ENCODE peak calls at places on chromosomes 11 and 22, in eight cellular contexts. F, M, R, I, S, B, C and L are unnamed samples.

GRCh38 chr22:28594784-28595324 is 84.8 kb downstream of the TTC28 start:
- DNase-seq in R (no peak), M (peak; percentile 74), S (no peak), C (no peak), B (no peak), I (peak; percentile 35), F (no peak), L (no peak)

GRCh38 chr11:116832350-116833290 is 2.9 kb downstream of the APOC3 start:
- DNase-seq in M (no peak), C (no peak), R (no peak), S (peak; percentile 62), I (no peak), B (no peak), F (no peak), L (no peak)

GRCh38 chr11:38305682-38306081 is 1707.6 kb upstream of the RAG2 start:
- DNase-seq in M (no peak), R (no peak), B (no peak), F (no peak), C (no peak), I (no peak), S (no peak), L (no peak)

GRCh38 chr11:124446926-124447325 is 1.4 kb upstream of the OR8B8 start:
- DNase-seq in M (no peak), B (no peak), R (no peak), F (no peak), C (no peak), I (no peak), S (no peak), L (no peak)

GRCh38 chr11:129614256-129614944 is 201.2 kb upstream of the TMEM45B start:
- DNase-seq in I (no peak), M (no peak), B (no peak), F (no peak), C (no peak), S (no peak), R (no peak), L (no peak)

GRCh38 chr11:108870373-108871020 is 205.6 kb downstream of the DDX10 start:
- DNase-seq in S (no peak), M (no peak), C (no peak), R (no peak), B (no peak), I (no peak), F (no peak), L (no peak)

GRCh38 chr22:31334329-31334728 is 11.8 kb downstream of the PATZ1 start:
- DNase-seq in M (no peak), B (no peak), S (no peak), F (no peak), I (no peak), R (no peak), C (no peak), L (no peak)

GRCh38 chr11:117716652-117717440 is 80.2 kb downstream of the DSCAML1 start:
- DNase-seq in S (peak; percentile 24), I (no peak), M (no peak), C (no peak), F (no peak), R (no peak), B (no peak), L (no peak)

GRCh38 chr11:69975822-69976221 is 102.3 kb upstream of the ANO1 start:
- DNase-seq in S (no peak), I (no peak), M (no peak), F (no peak), B (no peak), R (no peak), C (no peak), L (no peak)
- H3K27me3 ChIP-seq in S (no peaks in the 10 kb centered on the region), I (no peaks in the 10 kb centered on the region), M (no peaks in the 10 kb centered on the region), F (no peaks in the 10 kb centered on the region), B (no peaks in the 10 kb centered on the region), R (no peaks in the 10 kb centered on the region), C (no peaks in the 10 kb centered on the region), L (no peaks in the 10 kb centered on the region)

DNA sequence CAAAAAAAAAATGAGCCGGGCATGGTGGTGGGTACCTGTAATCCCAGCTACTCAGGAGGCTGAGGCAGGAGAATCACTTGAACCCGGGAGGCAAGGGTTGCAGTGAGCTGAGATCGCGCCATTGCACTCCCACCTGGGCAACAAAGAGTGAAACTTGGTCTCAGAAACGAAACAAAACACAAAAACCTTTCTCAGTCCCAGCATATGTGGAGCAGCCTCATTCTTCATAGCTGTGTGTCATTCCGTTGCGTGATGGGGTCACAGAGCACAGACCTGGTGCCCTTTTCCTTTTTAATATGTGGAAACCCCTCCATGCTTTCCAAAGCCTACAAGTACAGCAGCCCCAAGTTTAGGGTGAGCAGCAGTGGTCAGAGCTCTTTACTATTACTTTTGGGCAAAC is 13.7 kb downstream of the PEX26 start:
- DNase-seq in B (no peak), I (no peak), R (no peak), M (no peak), F (no peak), S (no peak), C (no peak), L (no peak)
- H3K36me3 ChIP-seq in B (peaks cover 10% of the 10 kb centered on the region), I (peaks cover 15% of the 10 kb centered on the region), R (no peaks in the 10 kb centered on the region), M (no peaks in the 10 kb centered on the region), F (peaks cover 36% of the 10 kb centered on the region), S (peaks cover 30% of the 10 kb centered on the region), C (peaks cover 28% of the 10 kb centered on the region), L (peaks cover 35% of the 10 kb centered on the region)

GRCh38 chr11:131859811-131860210 is 489.4 kb downstream of the NTM start:
- DNase-seq in C (no peak), I (no peak), R (no peak), S (no peak), M (no peak), F (no peak), B (no peak), L (no peak)
- H3K27me3 ChIP-seq in C (no peaks in the 10 kb centered on the region), I (no peaks in the 10 kb centered on the region), R (no peaks in the 10 kb centered on the region), S (peaks cover 5% of the 10 kb centered on the region), M (no peaks in the 10 kb centered on the region), F (no peaks in the 10 kb centered on the region), B (no peaks in the 10 kb centered on the region), L (peaks cover 15% of the 10 kb centered on the region)

DNA sequence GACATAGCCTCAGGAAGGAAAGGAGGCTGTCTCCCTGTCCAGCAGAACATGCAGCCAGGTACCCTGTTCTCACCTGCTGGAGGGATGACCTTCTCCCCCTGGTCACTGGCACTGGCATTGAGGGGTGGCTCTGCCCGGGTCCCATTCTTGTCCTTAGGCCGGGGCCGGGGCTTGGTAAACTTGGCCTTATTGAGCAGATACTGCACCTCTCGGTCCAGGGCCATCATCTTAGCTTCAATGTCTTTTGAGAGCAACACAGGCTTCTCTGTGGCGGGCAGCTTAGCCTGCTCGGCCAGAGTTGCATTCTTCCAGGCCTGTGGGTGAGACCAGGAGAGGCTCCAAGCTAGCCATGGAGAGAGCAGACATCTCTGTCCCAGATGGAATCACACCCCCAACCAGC is 10.5 kb downstream of the HYOU1 start:
- DNase-seq in C (no peak), S (no peak), I (no peak), M (no peak), F (no peak), R (no peak), B (no peak), L (no peak)
- H3K36me3 ChIP-seq in C (peaks cover 37% of the 10 kb centered on the region), S (peaks cover 64% of the 10 kb centered on the region), I (peaks cover 43% of the 10 kb centered on the region), M (no peaks in the 10 kb centered on the region), F (peaks cover 74% of the 10 kb centered on the region), R (peaks cover 18% of the 10 kb centered on the region), B (peaks cover 37% of the 10 kb centered on the region), L (peaks cover 70% of the 10 kb centered on the region)

GRCh38 chr11:3200388-3201111 is 18.1 kb downstream of the MRGPRG start:
- DNase-seq in F (no peak), M (no peak), C (no peak), I (no peak), S (peak; percentile 45), B (no peak), R (no peak), L (no peak)
- H3K27me3 ChIP-seq in F (no peaks in the 10 kb centered on the region), M (peaks cover 44% of the 10 kb centered on the region), C (no peaks in the 10 kb centered on the region), I (peaks cover 22% of the 10 kb centered on the region), S (peaks cover 91% of the 10 kb centered on the region), B (no peaks in the 10 kb centered on the region), R (peaks cover 17% of the 10 kb centered on the region), L (peaks cover 41% of the 10 kb centered on the region)

GRCh38 chr11:71483689-71484088 is 30.7 kb downstream of the NADSYN1 start:
- DNase-seq in M (no peak), F (no peak), B (no peak), S (peak; percentile 17), C (no peak), R (no peak), I (no peak), L (peak; percentile 13)
- H3K36me3 ChIP-seq in M (no peaks in the 10 kb centered on the region), F (peaks cover 99% of the 10 kb centered on the region), B (no peaks in the 10 kb centered on the region), S (peaks cover 81% of the 10 kb centered on the region), C (peaks cover 39% of the 10 kb centered on the region), R (no peaks in the 10 kb centered on the region), I (peaks cover 10% of the 10 kb centered on the region), L (peaks cover 9% of the 10 kb centered on the region)

DNA sequence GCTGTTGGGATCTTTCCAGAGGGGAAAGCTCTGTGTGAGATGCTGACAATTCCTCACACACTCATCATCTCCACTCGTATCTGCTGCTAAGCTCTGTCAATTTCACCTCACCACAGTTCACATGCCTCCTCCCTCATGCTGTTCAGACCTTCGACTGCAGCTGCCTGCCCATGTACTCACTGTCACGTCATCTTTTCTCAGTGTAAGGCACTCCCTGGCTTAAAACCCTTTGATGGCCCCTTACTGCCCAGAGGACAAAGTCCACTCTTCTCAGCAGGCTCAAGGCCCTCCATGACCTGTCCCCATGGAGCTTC is 12.4 kb downstream of the USH1C start:
- DNase-seq in C (no peak), R (peak; percentile 30), I (no peak), S (no peak), F (no peak), M (no peak), B (no peak), L (no peak)
- H3K27me3 ChIP-seq in C (no peaks in the 10 kb centered on the region), R (no peaks in the 10 kb centered on the region), I (no peaks in the 10 kb centered on the region), S (peaks cover 30% of the 10 kb centered on the region), F (no peaks in the 10 kb centered on the region), M (no peaks in the 10 kb centered on the region), B (no peaks in the 10 kb centered on the region), L (peaks cover 2% of the 10 kb centered on the region)

DNA sequence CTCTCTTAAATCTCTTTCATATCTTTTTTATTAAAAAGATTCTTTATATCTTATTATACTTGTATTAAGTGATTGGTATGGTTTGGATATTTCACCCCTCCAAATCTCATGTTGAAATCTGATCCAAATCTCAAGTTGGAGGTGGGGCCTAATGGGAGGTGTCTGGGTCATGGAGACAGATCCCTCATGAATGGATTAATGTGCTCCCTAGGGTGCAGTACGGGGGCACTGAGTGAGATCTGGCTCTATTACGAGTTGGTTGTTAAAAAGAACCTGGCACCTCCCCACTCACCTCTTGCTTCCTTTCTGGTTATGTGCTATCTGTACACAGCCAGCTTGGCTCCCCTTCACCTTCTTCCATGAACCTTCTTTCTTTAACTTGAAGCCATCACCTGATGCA is 149.6 kb downstream of the CWF19L2 start:
- DNase-seq in M (no peak), F (no peak), I (no peak), C (no peak), S (no peak), R (no peak), B (no peak), L (no peak)
- H3K36me3 ChIP-seq in M (no peaks in the 10 kb centered on the region), F (peaks cover 83% of the 10 kb centered on the region), I (no peaks in the 10 kb centered on the region), C (peaks cover 10% of the 10 kb centered on the region), S (peaks cover 53% of the 10 kb centered on the region), R (no peaks in the 10 kb centered on the region), B (no peaks in the 10 kb centered on the region), L (peaks cover 6% of the 10 kb centered on the region)